ENCODE peak calls at places on chromosome 18, in ten cellular contexts. Q, F, T, N, W, G, K, E, L and P are unnamed samples. For H3K27me3, the result is how much of the 10 kb centered on the place peaks cover.

GRCh38 chr18:66143029-66143428 is 392.2 kb downstream of the CDH7 start:
- DNase-seq in N (no peak), W (no peak), Q (no peak), T (no peak), F (no peak), L (no peak), E (no peak), G (no peak), K (no peak), P (no peak)

GRCh38 chr18:45764000-45764686 is 40.2 kb downstream of the SLC14A1 start:
- DNase-seq in L (no peak), K (no peak), E (no peak), F (no peak), G (no peak), T (no peak), W (no peak), Q (no peak), N (no peak), P (no peak)

GRCh38 chr18:79252904-79253633 is 142.7 kb upstream of the NFATC1 start:
- DNase-seq in E (no peak), F (no peak), N (no peak), G (no peak), K (no peak), Q (no peak), T (no peak), L (no peak), W (no peak), P (no peak)

GRCh38 chr18:46096651-46097300 is 1.3 kb downstream of the ATP5F1A start:
- DNase-seq in N (peak), E (peak), G (no peak), Q (no peak), W (no peak), T (no peak), K (no peak), F (no peak), L (no peak), P (no peak)

GRCh38 chr18:72086421-72086820 is 457.7 kb downstream of the CBLN2 start:
- DNase-seq in L (no peak), N (peak), F (peak), T (no peak), K (no peak), E (no peak), W (no peak), Q (no peak), G (no peak), P (no peak)

GRCh38 chr18:9348079-9348671 is 13.6 kb downstream of the TWSG1 start:
- DNase-seq in G (no peak), T (no peak), F (no peak), Q (no peak), L (no peak), E (no peak), W (no peak), N (peak), K (no peak), P (no peak)

GRCh38 chr18:32545631-32546030 is 74.9 kb upstream of the GAREM1 start:
- DNase-seq in E (no peak), W (no peak), K (no peak), Q (no peak), G (no peak), L (no peak), T (no peak), N (no peak), F (no peak), P (no peak)

GRCh38 chr18:56009451-56009850 is 421.5 kb upstream of the TCF4 start:
- DNase-seq in F (peak), K (no peak), N (peak), G (no peak), Q (no peak), W (no peak), E (no peak), L (no peak), T (no peak), P (no peak)

GRCh38 chr18:40258298-40258697 is 1696.7 kb upstream of the PIK3C3 start:
- DNase-seq in N (no peak), F (no peak), G (no peak), Q (no peak), W (no peak), E (no peak), T (no peak), L (no peak), K (no peak), P (no peak)
- H3K27ac ChIP-seq in N (no peak), F (no peak), G (no peak), Q (no peak), W (no peak), E (no peak), T (no peak), L (no peak), K (no peak), P (no peak)

GRCh38 chr18:75010725-75011124 is 198.2 kb downstream of the PTGR3 start:
- DNase-seq in G (no peak), N (no peak), K (no peak), T (no peak), E (no peak), Q (no peak), F (no peak), L (no peak), W (no peak), P (no peak)
- H3K4me3 ChIP-seq in G (no peak), N (no peak), K (no peak), T (no peak), E (no peak), Q (no peak), F (no peak), L (no peak), W (no peak), P (no peak)

GRCh38 chr18:22171839-22172582 is 2.6 kb downstream of the GATA6 start:
- DNase-seq in Q (no peak), W (peak), G (no peak), K (peak), E (no peak), T (no peak), F (peak), L (peak), N (peak), P (peak)

GRCh38 chr18:22171263-22171838 is 2.0 kb downstream of the GATA6 start:
- DNase-seq in Q (no peak), L (no peak), G (no peak), T (no peak), W (no peak), N (peak), F (peak), E (no peak), K (peak), P (no peak)

GRCh38 chr18:22173221-22173927 is 4.0 kb downstream of the GATA6 start:
- DNase-seq in G (no peak), F (no peak), W (no peak), N (no peak), Q (no peak), E (no peak), L (no peak), K (no peak), T (no peak), P (no peak)

GRCh38 chr18:22173928-22174301 is 4.5 kb downstream of the GATA6 start:
- DNase-seq in G (no peak), E (no peak), F (peak), N (no peak), Q (no peak), T (no peak), L (no peak), K (no peak), W (no peak), P (no peak)

DNA sequence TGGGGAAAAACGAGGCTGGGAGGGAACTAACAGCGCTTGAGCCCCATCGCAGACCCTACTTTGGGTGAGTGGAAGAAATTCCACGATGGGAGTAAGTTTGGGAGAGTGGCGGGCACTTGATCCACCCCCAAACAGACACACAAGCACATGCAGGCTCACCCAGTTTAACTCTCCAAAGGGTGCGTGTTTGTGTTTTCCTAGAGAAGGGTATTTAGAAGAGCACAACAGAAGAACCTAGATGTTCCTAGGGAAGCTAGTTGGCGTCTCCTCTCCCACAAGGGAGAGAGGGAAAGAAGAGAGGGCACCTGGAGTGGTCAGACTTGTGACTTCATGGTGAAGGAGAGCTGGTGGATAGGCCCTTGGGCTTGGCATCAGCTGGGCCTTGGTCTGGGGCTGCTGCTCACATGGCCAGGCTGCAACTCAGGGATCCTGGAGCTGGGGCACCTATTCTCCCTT is 3.2 kb downstream of the GATA6 start:
- DNase-seq in L (peak), F (no peak), Q (no peak), W (peak), G (no peak), K (no peak), T (no peak), E (no peak), N (peak), P (peak)
- H3K27me3 ChIP-seq in L (under half), F (half or more), Q (under half), W (under half), G (under half), K (half or more), T (under half), E (under half), N (under half), P (half or more)

GRCh38 chr18:7084766-7085080 is 32.9 kb downstream of the LAMA1 start:
- DNase-seq in L (no peak), G (no peak), W (no peak), E (no peak), K (no peak), F (no peak), T (no peak), Q (no peak), N (peak), P (no peak)
- H3K27ac ChIP-seq in L (no peak), G (no peak), W (no peak), E (no peak), K (no peak), F (no peak), T (no peak), Q (no peak), N (peak), P (no peak)